ENCODE peak calls at places on chromosome 4, in eight cellular contexts. S is ovary, Y is heart right ventricle, T is bronchial epithelial cell, O is choroid plexus epithelial cell, D is heart left ventricle, H is dorsolateral prefrontal cortex, K is mucosa of descending colon. X is an unnamed sample.

GRCh38 chr4:172202480-172203076 is 389.4 kb downstream of the GALNTL6 start:
- DNase-seq in H (no peak), O (peak; percentile 69), K (no peak), T (peak; percentile 42), Y (no peak), S (no peak), D (no peak), X (no peak)

GRCh38 chr4:54016504-54016903 is 47.9 kb downstream of the CHIC2 start:
- DNase-seq in Y (no peak), O (no peak), T (no peak), H (no peak), D (no peak), K (no peak), S (no peak), X (no peak)

GRCh38 chr4:173039617-173040176 is 128.9 kb upstream of the GALNT7 start:
- DNase-seq in Y (no peak), O (peak; percentile 34), H (no peak), D (no peak), S (no peak), K (no peak), T (no peak), X (no peak)

GRCh38 chr4:66906314-66906713 is 639.0 kb downstream of the CENPC start:
- DNase-seq in O (no peak), T (no peak), D (no peak), Y (no peak), H (no peak), S (no peak), K (no peak), X (no peak)

GRCh38 chr4:107648178-107648991 is 71.6 kb downstream of the PAPSS1 start:
- DNase-seq in Y (no peak), D (no peak), H (no peak), O (no peak), S (no peak), T (no peak), K (no peak), X (no peak)

GRCh38 chr4:100898844-100899243 is 381.0 kb upstream of the EMCN start:
- DNase-seq in K (no peak), O (no peak), H (no peak), D (no peak), T (no peak), Y (no peak), S (no peak), X (no peak)

GRCh38 chr4:72397314-72397713 is 171.7 kb downstream of the ADAMTS3 start:
- DNase-seq in H (no peak), D (no peak), K (no peak), Y (no peak), T (peak; percentile 21), S (peak; percentile 22), O (peak; percentile 61), X (peak; percentile 10)

GRCh38 chr4:17385403-17385802 is 126.5 kb downstream of the QDPR start:
- DNase-seq in O (peak; percentile 70), T (peak; percentile 1), K (no peak), Y (peak; percentile 6), S (no peak), H (no peak), D (no peak), X (peak; percentile 11)

GRCh38 chr4:77075869-77076801 is at the start of gene CCNI:
- DNase-seq in O (peak; percentile 98), S (peak; percentile 97), T (peak; percentile 87), Y (peak; percentile 96), K (peak; percentile 97), D (peak; percentile 97), H (peak; percentile 93), X (peak; percentile 94)

GRCh38 chr4:77073106-77073858 is 2.5 kb downstream of the CCNI start:
- DNase-seq in S (no peak), Y (no peak), H (no peak), T (peak; percentile 57), O (peak; percentile 61), K (no peak), D (no peak), X (no peak)

GRCh38 chr4:77073981-77074865 is 1.6 kb downstream of the CCNI start:
- DNase-seq in T (peak; percentile 54), O (no peak), S (no peak), K (no peak), H (no peak), Y (no peak), D (no peak), X (no peak)

GRCh38 chr4:77074961-77075855 is 581 bp downstream of the CCNI start:
- DNase-seq in H (peak; percentile 70), K (peak; percentile 90), T (peak; percentile 39), D (peak; percentile 87), S (peak; percentile 68), Y (peak; percentile 86), O (peak; percentile 71), X (no peak)

DNA sequence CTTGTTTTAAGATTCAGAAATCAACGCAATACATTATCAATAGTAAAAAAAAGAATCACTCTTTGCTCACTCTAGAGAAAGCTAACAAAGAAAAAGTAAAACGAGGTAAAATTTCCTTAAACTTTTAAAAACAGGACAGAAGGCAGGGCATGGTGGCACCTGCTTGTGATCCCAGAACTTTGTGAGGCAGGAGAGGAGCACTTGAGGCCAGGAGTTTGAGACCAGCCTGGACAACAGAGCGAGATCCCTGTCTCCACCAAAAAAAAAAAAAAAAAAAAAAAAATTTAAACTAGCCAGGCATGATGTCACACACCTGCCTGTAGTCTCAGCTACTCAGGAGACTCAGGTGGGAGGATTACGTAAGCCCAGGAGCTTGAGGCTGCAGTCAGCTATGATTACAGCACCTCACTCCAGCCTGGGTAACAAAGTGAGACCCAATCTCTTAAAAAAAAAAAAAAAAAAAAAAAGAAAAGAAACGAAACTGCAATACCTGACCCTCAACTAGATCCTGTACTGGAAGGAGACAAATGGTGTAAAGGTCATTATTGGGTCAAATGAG is 3.5 kb downstream of the CCNI start:
- DNase-seq in K (no peak), S (no peak), D (no peak), H (no peak), Y (no peak), T (peak; percentile 94), O (no peak), X (no peak)
- H3K4me3 ChIP-seq in K (no peak overlapping the region), S (no peak overlapping the region), D (no peak overlapping the region), H (peak overlapping the region; percentile 89), Y (no peak overlapping the region), T (no peak overlapping the region), O (no peak overlapping the region), X (no peak overlapping the region)

GRCh38 chr4:36241771-36242170 is 2.5 kb downstream of the ARAP2 start:
- DNase-seq in Y (no peak), S (no peak), K (no peak), D (no peak), O (no peak), T (peak; percentile 18), H (no peak), X (no peak)

GRCh38 chr4:36242629-36243354 is 1.5 kb downstream of the ARAP2 start:
- DNase-seq in T (peak; percentile 56), S (no peak), K (no peak), D (no peak), O (no peak), H (no peak), Y (no peak), X (no peak)

GRCh38 chr4:36244257-36245084 is at the start of gene ARAP2:
- DNase-seq in T (peak; percentile 78), H (peak; percentile 77), S (no peak), Y (peak; percentile 31), K (peak; percentile 83), D (peak; percentile 41), O (peak; percentile 35), X (no peak)

GRCh38 chr4:36237366-36238353 is 6.7 kb downstream of the ARAP2 start:
- DNase-seq in K (no peak), S (no peak), T (no peak), D (no peak), Y (no peak), H (no peak), O (no peak), X (no peak)

DNA sequence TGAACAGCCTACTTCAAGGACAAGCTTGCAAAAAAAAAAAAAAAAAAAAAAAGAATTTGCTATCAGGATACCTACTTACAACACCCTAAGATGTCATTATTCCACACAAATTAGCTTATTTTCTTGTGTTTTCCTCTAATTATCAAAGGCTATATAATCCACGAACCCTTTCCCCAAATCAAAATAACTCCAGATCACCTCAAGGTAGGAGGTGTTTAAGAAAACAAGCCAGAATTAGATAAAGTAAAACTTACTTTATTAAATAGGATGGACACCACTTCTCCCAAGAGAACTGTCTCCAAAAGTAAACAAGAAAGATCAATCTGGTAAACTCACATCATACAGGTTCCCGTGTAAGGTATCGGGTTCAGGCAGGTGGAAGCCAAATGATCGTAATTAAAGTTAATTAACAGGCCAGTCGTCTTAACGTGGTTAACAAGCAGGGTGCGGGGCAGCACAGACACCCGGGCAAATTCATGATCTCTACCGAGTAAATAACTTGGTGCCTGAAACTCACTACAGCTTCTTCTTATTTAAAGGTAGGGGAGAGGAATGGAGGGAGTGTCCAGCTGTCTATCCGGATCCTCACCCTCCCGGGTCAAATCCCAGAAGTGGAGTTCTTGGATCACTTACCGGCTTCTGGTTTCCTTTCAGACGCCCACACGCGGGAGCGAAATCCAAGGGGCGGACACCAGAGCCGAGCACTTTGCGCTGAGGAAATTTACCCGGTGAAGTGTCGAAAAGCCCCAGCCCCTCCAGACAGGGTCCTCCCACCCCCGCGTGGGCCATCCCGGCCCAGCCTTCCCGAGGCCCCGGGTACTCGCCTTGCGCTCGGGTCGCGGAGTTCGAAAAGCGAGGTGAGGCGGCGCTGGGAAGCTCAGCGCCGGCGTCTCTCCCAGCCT is 708 bp downstream of the ARAP2 start:
- DNase-seq in S (no peak), D (peak; percentile 66), H (peak; percentile 67), Y (peak; percentile 63), K (peak; percentile 72), O (peak; percentile 29), T (peak; percentile 59), X (no peak)
- H3K4me3 ChIP-seq in S (peak overlapping the region; percentile 41), D (peak overlapping the region; percentile 67), H (peak overlapping the region; percentile 81), Y (peak overlapping the region; percentile 49), K (peak overlapping the region; percentile 67), O (peak overlapping the region; percentile 65), T (peak overlapping the region; percentile 71), X (peak overlapping the region; percentile 58)

GRCh38 chr4:55396305-55397023 is 707 bp downstream of the TMEM165 start:
- DNase-seq in D (peak; percentile 63), O (peak; percentile 44), H (peak; percentile 60), Y (peak; percentile 50), T (peak; percentile 64), S (peak; percentile 64), K (peak; percentile 71), X (no peak)

GRCh38 chr4:55398461-55398860 is 2.7 kb downstream of the TMEM165 start:
- DNase-seq in K (no peak), Y (no peak), D (no peak), T (peak; percentile 95), H (no peak), S (no peak), O (peak; percentile 48), X (no peak)

GRCh38 chr4:55395529-55396304 is at the start of gene TMEM165:
- DNase-seq in O (peak; percentile 90), T (peak; percentile 73), D (peak; percentile 95), H (peak; percentile 95), K (peak; percentile 97), Y (peak; percentile 91), S (peak; percentile 90), X (peak; percentile 47)

GRCh38 chr4:55397521-55398321 is 2.0 kb downstream of the TMEM165 start:
- DNase-seq in O (peak; percentile 88), T (peak; percentile 90), K (no peak), D (no peak), Y (no peak), S (no peak), H (no peak), X (peak; percentile 51)

GRCh38 chr4:55397024-55397520 is 1.3 kb downstream of the TMEM165 start:
- DNase-seq in T (no peak), K (no peak), O (peak; percentile 28), S (peak; percentile 47), H (no peak), D (no peak), Y (peak; percentile 24), X (no peak)
- H3K4me3 ChIP-seq in T (peak overlapping the region; percentile 82), K (peak overlapping the region; percentile 92), O (peak overlapping the region; percentile 74), S (peak overlapping the region; percentile 85), H (peak overlapping the region; percentile 87), D (peak overlapping the region; percentile 90), Y (peak overlapping the region; percentile 99), X (peak overlapping the region; percentile 73)

DNA sequence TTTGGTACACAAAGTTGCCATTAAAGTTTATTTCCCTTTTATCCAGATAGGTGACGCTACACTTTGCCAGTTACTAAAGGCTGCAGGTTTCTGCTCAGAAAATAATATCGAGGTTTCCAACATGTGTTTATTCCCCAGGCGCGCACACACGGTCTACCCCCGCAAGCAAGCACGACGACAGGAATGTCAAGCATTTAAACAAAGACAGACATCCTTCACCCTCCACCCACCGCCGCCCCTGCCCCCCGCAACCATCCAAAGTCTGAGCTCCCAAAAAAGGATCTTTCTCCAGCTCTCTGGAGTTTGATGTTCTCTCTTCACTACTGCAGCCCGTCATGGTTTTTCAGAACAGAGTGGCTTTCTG is 1.3 kb upstream of the PCDH7 start:
- DNase-seq in Y (peak; percentile 10), O (peak; percentile 60), H (no peak), D (no peak), K (no peak), S (no peak), T (peak; percentile 40), X (no peak)
- H3K4me3 ChIP-seq in Y (peak overlapping the region; percentile 41), O (peak overlapping the region; percentile 70), H (peak overlapping the region; percentile 73), D (peak overlapping the region; percentile 63), K (no peak overlapping the region), S (peak overlapping the region; percentile 57), T (peak overlapping the region; percentile 55), X (peak overlapping the region; percentile 72)

X was measured in skeletal muscle cell.